ENCODE peak calls at places on chromosomes 4 and X, in eight cellular contexts. W is NCI-H460; S is M059J; A is nephron progenitor cell; X is stimulated activated CD4-positive, alpha-beta T cell treated with anti-CD3 and anti-CD28 coated beads, Interleukin-12 subunit alpha, Interleukin-12 subunit beta, amount 100 ng/mL, for 24 hours; I is HS-5; F is effector memory CD8-positive, alpha-beta T cell; C is NT2/D1. O is an unnamed sample.
A peak's percentile ranks its signal among the peaks of the same experiment; 100 is the strongest.

GRCh38 chr4:165293927-165294649 is 33.4 kb upstream of the MSMO1 start:
- DNase-seq in A (no peak), C (no peak), I (no peak), X (no peak), S (no peak), W (no peak), F (no peak), O (no peak)

GRCh38 chr4:23355263-23355662 is 534.6 kb downstream of the PPARGC1A start:
- DNase-seq in I (no peak), X (no peak), S (no peak), C (no peak), A (no peak), W (no peak), F (no peak), O (no peak)

GRCh38 chr4:157076578-157076947 is 613 bp downstream of the GLRB start:
- DNase-seq in X (no peak), W (no peak), A (peak; percentile 22), S (no peak), C (no peak), F (no peak), I (no peak), O (peak; percentile 38)

GRCh38 chr4:15400911-15401671 is 26.7 kb upstream of the C1QTNF7 start:
- DNase-seq in A (no peak), I (no peak), W (peak; percentile 9), F (peak; percentile 2), C (peak; percentile 52), X (peak; percentile 15), S (peak; percentile 78), O (peak; percentile 92)

GRCh38 chr4:1660948-1661677 is 23.0 kb downstream of the FAM53A start:
- DNase-seq in C (no peak), I (no peak), W (no peak), S (no peak), F (no peak), X (no peak), A (no peak), O (no peak)

GRCh38 chrX:85992811-85993229 is 54.5 kb downstream of the CHM start:
- DNase-seq in I (no peak), F (no peak), S (peak; percentile 39), A (no peak), X (no peak), C (no peak), W (no peak), O (peak; percentile 34)

GRCh38 chr4:149164282-149164681 is 651.4 kb downstream of the IQCM start:
- DNase-seq in A (no peak), F (no peak), I (peak; percentile 67), W (no peak), X (no peak), C (peak; percentile 32), S (peak; percentile 80), O (no peak)

GRCh38 chrX:130110379-130111219 is at the start of gene ELF4:
- DNase-seq in X (no peak), W (peak; percentile 40), I (no peak), S (peak; percentile 80), F (peak; percentile 38), C (no peak), A (no peak), O (peak; percentile 79)

GRCh38 chrX:107025538-107025937 is 25.5 kb upstream of the MORC4 start:
- DNase-seq in I (no peak), C (peak; percentile 18), S (peak; percentile 20), F (no peak), W (peak; percentile 42), A (peak; percentile 7), X (no peak), O (peak; percentile 50)

GRCh38 chr4:115356176-115356575 is 242.8 kb upstream of the NDST4 start:
- DNase-seq in X (no peak), F (no peak), W (no peak), A (no peak), C (no peak), S (peak; percentile 27), I (no peak), O (peak; percentile 8)

GRCh38 chr4:163638909-163639308 is 144.4 kb downstream of the TMA16 start:
- DNase-seq in X (no peak), S (no peak), A (no peak), F (no peak), C (no peak), I (no peak), W (no peak), O (peak; percentile 33)

GRCh38 chr4:103915224-103915869 is 195.6 kb upstream of the TACR3 start:
- DNase-seq in A (no peak), W (peak; percentile 8), C (no peak), F (no peak), S (peak; percentile 10), I (no peak), X (no peak), O (peak; percentile 49)

GRCh38 chr4:114653675-114654074 is 55.1 kb downstream of the UGT8 start:
- DNase-seq in F (no peak), S (no peak), A (no peak), W (no peak), C (no peak), I (no peak), X (no peak), O (no peak)

GRCh38 chr4:85961887-85962286 is 398.0 kb downstream of the MAPK10 start:
- DNase-seq in A (no peak), W (no peak), F (no peak), X (no peak), C (no peak), I (no peak), S (no peak), O (no peak)

GRCh38 chr4:140579278-140579677 is 10.5 kb upstream of the UCP1 start:
- DNase-seq in X (no peak), F (no peak), I (no peak), A (no peak), C (no peak), W (no peak), S (no peak), O (no peak)

GRCh38 chr4:172134536-172134935 is 321.3 kb downstream of the GALNTL6 start:
- DNase-seq in C (no peak), S (no peak), W (no peak), A (no peak), I (no peak), F (no peak), X (no peak), O (no peak)

GRCh38 chrX:75155454-75155829 is 641 bp downstream of the ABCB7 start:
- DNase-seq in X (no peak), S (peak; percentile 24), W (no peak), I (no peak), C (no peak), A (no peak), F (no peak), O (no peak)

GRCh38 chr4:82905205-82905604 is 4.7 kb downstream of the THAP9 start:
- DNase-seq in S (peak; percentile 61), W (no peak), X (peak; percentile 20), C (no peak), I (no peak), F (no peak), A (no peak), O (no peak)

GRCh38 chr4:176671532-176671931 is 121.2 kb downstream of the VEGFC start:
- DNase-seq in S (no peak), A (no peak), X (no peak), F (no peak), C (no peak), W (no peak), I (no peak), O (no peak)

GRCh38 chr4:182931691-182932297 is 14.6 kb upstream of the DCTD start:
- DNase-seq in C (no peak), X (no peak), W (no peak), F (no peak), A (no peak), S (no peak), I (no peak), O (no peak)

GRCh38 chrX:3526084-3526483 is 179.6 kb upstream of the MXRA5 start:
- DNase-seq in A (no peak), F (no peak), S (peak; percentile 46), C (no peak), X (no peak), W (no peak), I (no peak), O (no peak)

GRCh38 chr4:176894498-176894897 is 101.8 kb upstream of the VEGFC start:
- DNase-seq in F (no peak), C (no peak), X (no peak), W (no peak), S (peak; percentile 36), I (no peak), A (no peak), O (no peak)

GRCh38 chr4:15003891-15004700 is 1.8 kb downstream of the CPEB2 start:
- DNase-seq in I (no peak), A (peak; percentile 63), C (no peak), F (peak; percentile 38), X (peak; percentile 25), S (peak; percentile 27), W (no peak), O (peak; percentile 30)

GRCh38 chrX:118720058-118720707 is 7.2 kb upstream of the IL13RA1 start:
- DNase-seq in F (no peak), C (no peak), W (no peak), A (no peak), X (no peak), S (no peak), I (no peak), O (no peak)

GRCh38 chr4:98827661-98828060 is 101.3 kb downstream of the EIF4E start:
- DNase-seq in C (no peak), I (no peak), X (no peak), W (no peak), A (no peak), F (no peak), S (no peak), O (no peak)

GRCh38 chr4:25817059-25817681 is 45.6 kb downstream of the SEL1L3 start:
- DNase-seq in C (no peak), S (no peak), A (no peak), W (no peak), I (peak; percentile 84), F (no peak), X (no peak), O (no peak)

GRCh38 chrX:117990438-117990837 is 126.2 kb downstream of the KLHL13 start:
- DNase-seq in W (no peak), C (no peak), S (peak; percentile 34), X (no peak), I (no peak), A (no peak), F (no peak), O (peak; percentile 27)

GRCh38 chrX:154734101-154734781 is 16.6 kb downstream of the GAB3 start:
- DNase-seq in F (peak; percentile 35), A (no peak), S (peak; percentile 46), C (no peak), X (no peak), W (no peak), I (no peak), O (peak; percentile 89)

GRCh38 chr4:151862766-151863165 is 102.0 kb upstream of the GATB start:
- DNase-seq in I (peak; percentile 50), X (no peak), C (no peak), A (no peak), F (no peak), W (no peak), S (peak; percentile 88), O (peak; percentile 50)

GRCh38 chr4:172515266-172515879 is 653.2 kb upstream of the GALNT7 start:
- DNase-seq in F (no peak), W (no peak), A (no peak), S (peak; percentile 0), X (no peak), C (peak; percentile 1), I (peak; percentile 70), O (no peak)

GRCh38 chrX:43552166-43552565 is 103.9 kb upstream of the MAOA start:
- DNase-seq in A (no peak), F (no peak), I (no peak), W (no peak), X (no peak), S (peak; percentile 56), C (no peak), O (peak; percentile 74)

GRCh38 chrX:20711366-20711765 is 444.7 kb upstream of the RPS6KA3 start:
- DNase-seq in F (no peak), C (no peak), S (no peak), A (no peak), X (no peak), W (no peak), I (no peak), O (no peak)

GRCh38 chrX:40996886-40997530 is 88.2 kb upstream of the USP9X start:
- DNase-seq in C (peak; percentile 50), S (peak; percentile 33), X (no peak), F (no peak), A (no peak), W (peak; percentile 59), I (no peak), O (peak; percentile 57)

GRCh38 chrX:23784487-23785301 is 1.7 kb downstream of the SAT1 start:
- DNase-seq in S (peak; percentile 79), A (no peak), C (no peak), X (no peak), F (no peak), W (peak; percentile 71), I (peak; percentile 56), O (peak; percentile 91)

O was measured in MCF 10A.